ENCODE peak calls at places on chromosomes 12 and 14, in five cellular contexts. One of them, this sample, is unnamed.

GRCh38 chr12:19456176-19456575 is 16.9 kb downstream of the AEBP2 start:
- DNase-seq in adrenal gland: peak; percentile 42
- DNase-seq in pancreas: no peak
- DNase-seq in esophagus muscularis mucosa: no peak
- DNase-seq in HepG2: no peak
- DNase-seq in this sample: no peak

GRCh38 chr14:50820786-50821185 is 10.2 kb downstream of the NIN start:
- DNase-seq in adrenal gland: no peak
- DNase-seq in pancreas: no peak
- DNase-seq in esophagus muscularis mucosa: no peak
- DNase-seq in HepG2: no peak
- DNase-seq in this sample: no peak

GRCh38 chr14:25400607-25401206 is 350.8 kb upstream of the STXBP6 start:
- DNase-seq in adrenal gland: peak; percentile 81
- DNase-seq in pancreas: peak; percentile 17
- DNase-seq in esophagus muscularis mucosa: no peak
- DNase-seq in HepG2: peak; percentile 70
- DNase-seq in this sample: no peak

GRCh38 chr12:83042441-83043215 is 355.9 kb downstream of the TMTC2 start:
- DNase-seq in adrenal gland: peak; percentile 49
- DNase-seq in pancreas: no peak
- DNase-seq in esophagus muscularis mucosa: no peak
- DNase-seq in HepG2: no peak
- DNase-seq in this sample: no peak

GRCh38 chr12:95339086-95339788 is 121.6 kb downstream of the VEZT start:
- DNase-seq in adrenal gland: no peak
- DNase-seq in pancreas: no peak
- DNase-seq in esophagus muscularis mucosa: no peak
- DNase-seq in HepG2: no peak
- DNase-seq in this sample: no peak

GRCh38 chr12:128603573-128604120 is 220.1 kb downstream of the SLC15A4 start:
- DNase-seq in adrenal gland: no peak
- DNase-seq in pancreas: no peak
- DNase-seq in esophagus muscularis mucosa: no peak
- DNase-seq in HepG2: no peak
- DNase-seq in this sample: no peak

GRCh38 chr14:36553650-36554260 is 28.7 kb downstream of the NKX2-8 start:
- DNase-seq in adrenal gland: peak; percentile 36
- DNase-seq in pancreas: no peak
- DNase-seq in esophagus muscularis mucosa: no peak
- DNase-seq in HepG2: peak; percentile 65
- DNase-seq in this sample: no peak

GRCh38 chr14:102899516-102899900 is 23.0 kb upstream of the AMN start:
- DNase-seq in adrenal gland: no peak
- DNase-seq in pancreas: no peak
- DNase-seq in esophagus muscularis mucosa: no peak
- DNase-seq in HepG2: no peak
- DNase-seq in this sample: peak; percentile 15

GRCh38 chr12:83462419-83462818 is 775.7 kb downstream of the TMTC2 start:
- DNase-seq in adrenal gland: no peak
- DNase-seq in pancreas: no peak
- DNase-seq in esophagus muscularis mucosa: no peak
- DNase-seq in HepG2: no peak
- DNase-seq in this sample: no peak

GRCh38 chr14:99570542-99571302 is 33.3 kb downstream of the CCDC85C start:
- DNase-seq in adrenal gland: no peak
- DNase-seq in pancreas: no peak
- DNase-seq in esophagus muscularis mucosa: no peak
- DNase-seq in HepG2: no peak
- DNase-seq in this sample: no peak

GRCh38 chr12:121295123-121295745 is 1.3 kb downstream of the CAMKK2 start:
- DNase-seq in adrenal gland: no peak
- DNase-seq in pancreas: no peak
- DNase-seq in esophagus muscularis mucosa: no peak
- DNase-seq in HepG2: peak; percentile 6
- DNase-seq in this sample: no peak

GRCh38 chr12:24551368-24551767 is 397.5 kb downstream of the BCAT1 start:
- DNase-seq in adrenal gland: no peak
- DNase-seq in pancreas: no peak
- DNase-seq in esophagus muscularis mucosa: no peak
- DNase-seq in HepG2: peak; percentile 44
- DNase-seq in this sample: no peak

GRCh38 chr14:42299692-42300091 is 693.0 kb downstream of the LRFN5 start:
- DNase-seq in adrenal gland: no peak
- DNase-seq in pancreas: no peak
- DNase-seq in esophagus muscularis mucosa: no peak
- DNase-seq in HepG2: no peak
- DNase-seq in this sample: no peak

GRCh38 chr14:50116986-50117385 is 614 bp upstream of the VCPKMT start:
- DNase-seq in adrenal gland: no peak
- DNase-seq in pancreas: no peak
- DNase-seq in esophagus muscularis mucosa: no peak
- DNase-seq in HepG2: no peak
- DNase-seq in this sample: no peak

GRCh38 chr12:40907115-40907521 is 214.9 kb downstream of the CNTN1 start:
- DNase-seq in adrenal gland: no peak
- DNase-seq in pancreas: no peak
- DNase-seq in esophagus muscularis mucosa: no peak
- DNase-seq in HepG2: no peak
- DNase-seq in this sample: no peak

GRCh38 chr12:121530600-121531355 is 50.0 kb downstream of the KDM2B start:
- DNase-seq in adrenal gland: peak; percentile 63
- DNase-seq in pancreas: no peak
- DNase-seq in esophagus muscularis mucosa: peak; percentile 94
- DNase-seq in HepG2: no peak
- DNase-seq in this sample: peak; percentile 33

GRCh38 chr12:9646794-9647622 is 22.5 kb upstream of the CLEC2D start:
- DNase-seq in adrenal gland: no peak
- DNase-seq in pancreas: no peak
- DNase-seq in esophagus muscularis mucosa: no peak
- DNase-seq in HepG2: no peak
- DNase-seq in this sample: no peak

GRCh38 chr14:74511966-74512365 is 18.4 kb downstream of the ISCA2 start:
- DNase-seq in adrenal gland: no peak
- DNase-seq in pancreas: no peak
- DNase-seq in esophagus muscularis mucosa: no peak
- DNase-seq in HepG2: no peak
- DNase-seq in this sample: no peak

GRCh38 chr12:64826234-64826633 is 1.8 kb downstream of the TBC1D30 start:
- DNase-seq in adrenal gland: peak; percentile 83
- DNase-seq in pancreas: peak; percentile 43
- DNase-seq in esophagus muscularis mucosa: peak; percentile 90
- DNase-seq in HepG2: no peak
- DNase-seq in this sample: no peak

GRCh38 chr14:69005432-69006148 is 26.5 kb upstream of the ACTN1 start:
- DNase-seq in adrenal gland: peak; percentile 84
- DNase-seq in pancreas: no peak
- DNase-seq in esophagus muscularis mucosa: peak; percentile 94
- DNase-seq in HepG2: peak; percentile 57
- DNase-seq in this sample: peak; percentile 74

DNA sequence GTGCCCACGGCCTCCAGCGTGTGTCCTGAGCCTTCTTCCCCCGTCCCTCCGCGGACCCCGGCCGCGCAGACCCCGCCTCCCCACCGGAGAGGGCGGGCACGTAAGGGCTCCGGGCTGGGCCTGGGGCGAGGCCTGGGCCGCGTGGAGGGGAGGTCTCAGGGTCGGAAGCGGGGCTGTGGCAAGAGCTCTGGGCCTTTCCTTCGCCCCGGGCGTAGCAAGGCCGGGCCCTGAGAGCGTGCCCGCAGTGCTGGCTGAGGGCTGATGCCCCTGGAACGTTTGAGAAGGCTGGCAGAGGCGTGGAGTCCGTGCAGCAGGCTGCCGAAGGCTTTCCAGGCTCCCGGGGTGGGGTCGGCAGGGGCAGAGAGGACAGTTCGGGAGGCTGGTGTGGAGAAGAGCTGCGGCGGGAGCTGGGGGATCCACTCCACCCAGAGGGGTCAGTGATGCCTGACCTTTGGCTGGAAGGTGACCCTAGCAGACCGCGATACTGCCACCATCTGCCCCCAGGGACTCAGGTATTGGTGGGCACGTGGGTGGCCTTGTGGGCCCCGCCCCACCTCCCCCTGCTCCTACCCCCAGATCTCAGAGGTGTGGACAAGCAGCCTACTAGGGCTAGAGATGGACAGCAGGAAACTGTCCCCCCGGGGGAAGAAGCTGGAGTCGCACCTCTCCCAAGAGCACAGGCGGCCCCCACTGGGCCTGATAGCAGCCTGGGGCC is 545 bp downstream of the TEX22 start:
- DNase-seq in adrenal gland: no peak
- DNase-seq in pancreas: peak; percentile 36
- DNase-seq in esophagus muscularis mucosa: no peak
- DNase-seq in HepG2: peak; percentile 50
- DNase-seq in this sample: no peak
- H3K27ac ChIP-seq in adrenal gland: no peak overlapping the region
- H3K27ac ChIP-seq in pancreas: peak overlapping the region; percentile 81
- H3K27ac ChIP-seq in esophagus muscularis mucosa: peak overlapping the region; percentile 82
- H3K27ac ChIP-seq in HepG2: peak overlapping the region; percentile 86
- H3K27ac ChIP-seq in this sample: peak overlapping the region; percentile 90

DNA sequence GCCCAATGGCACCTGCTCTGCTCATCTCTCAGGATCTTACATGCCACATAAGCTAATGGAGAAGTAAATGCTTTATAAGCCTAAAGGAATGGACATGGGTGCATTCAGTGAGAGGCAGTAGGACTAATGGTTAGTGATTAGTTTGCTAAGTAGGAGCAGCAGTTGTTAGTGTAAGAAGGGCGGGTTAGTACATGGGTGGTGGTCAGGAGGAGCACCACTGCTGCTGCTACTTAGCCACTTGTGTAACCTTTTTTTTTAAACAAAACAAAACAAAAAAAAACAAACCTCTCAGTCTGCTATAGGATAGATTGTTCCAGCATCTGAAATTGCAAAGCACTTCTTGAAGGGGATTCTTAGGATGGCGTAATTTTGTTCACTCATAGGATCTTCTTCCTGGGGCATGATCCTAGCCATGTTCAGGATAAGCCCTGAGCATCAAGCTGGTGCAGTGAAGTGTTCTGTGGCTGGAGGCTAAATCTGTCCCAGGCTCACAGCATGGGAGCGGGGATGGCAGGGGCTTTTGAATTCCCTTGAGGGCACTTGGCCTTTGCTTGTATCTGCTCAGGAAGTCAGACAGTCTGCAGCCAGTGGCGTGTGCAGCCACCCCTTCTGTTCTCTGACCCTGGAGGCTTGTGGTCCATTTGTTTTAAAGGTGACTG is 63.6 kb downstream of the CHST11 start:
- DNase-seq in adrenal gland: no peak
- DNase-seq in pancreas: no peak
- DNase-seq in esophagus muscularis mucosa: no peak
- DNase-seq in HepG2: no peak
- DNase-seq in this sample: no peak
- H3K4me3 ChIP-seq in adrenal gland: no peak overlapping the region
- H3K4me3 ChIP-seq in pancreas: no peak overlapping the region
- H3K4me3 ChIP-seq in esophagus muscularis mucosa: no peak overlapping the region
- H3K4me3 ChIP-seq in HepG2: no peak overlapping the region
- H3K4me3 ChIP-seq in this sample: no peak overlapping the region

GRCh38 chr12:111121840-111122239 is 201.5 kb upstream of the MYL2 start:
- DNase-seq in adrenal gland: no peak
- DNase-seq in pancreas: no peak
- DNase-seq in esophagus muscularis mucosa: no peak
- DNase-seq in HepG2: no peak
- DNase-seq in this sample: no peak
- TF ChIP-seq CTCF in adrenal gland: no peak
- TF ChIP-seq CTCF in pancreas: no peak
- TF ChIP-seq CTCF in esophagus muscularis mucosa: no peak
- TF ChIP-seq CTCF in HepG2: no peak
- TF ChIP-seq CTCF in this sample: no peak

GRCh38 chr12:70070494-70071007 is 172.7 kb upstream of the CNOT2 start:
- DNase-seq in adrenal gland: no peak
- DNase-seq in pancreas: no peak
- DNase-seq in esophagus muscularis mucosa: no peak
- DNase-seq in HepG2: no peak
- DNase-seq in this sample: no peak

GRCh38 chr12:70074510-70074909 is 168.7 kb upstream of the CNOT2 start:
- DNase-seq in adrenal gland: no peak
- DNase-seq in pancreas: no peak
- DNase-seq in esophagus muscularis mucosa: no peak
- DNase-seq in HepG2: no peak
- DNase-seq in this sample: no peak

GRCh38 chr12:70069221-70069811 is 173.9 kb upstream of the CNOT2 start:
- DNase-seq in adrenal gland: no peak
- DNase-seq in pancreas: no peak
- DNase-seq in esophagus muscularis mucosa: no peak
- DNase-seq in HepG2: no peak
- DNase-seq in this sample: no peak

DNA sequence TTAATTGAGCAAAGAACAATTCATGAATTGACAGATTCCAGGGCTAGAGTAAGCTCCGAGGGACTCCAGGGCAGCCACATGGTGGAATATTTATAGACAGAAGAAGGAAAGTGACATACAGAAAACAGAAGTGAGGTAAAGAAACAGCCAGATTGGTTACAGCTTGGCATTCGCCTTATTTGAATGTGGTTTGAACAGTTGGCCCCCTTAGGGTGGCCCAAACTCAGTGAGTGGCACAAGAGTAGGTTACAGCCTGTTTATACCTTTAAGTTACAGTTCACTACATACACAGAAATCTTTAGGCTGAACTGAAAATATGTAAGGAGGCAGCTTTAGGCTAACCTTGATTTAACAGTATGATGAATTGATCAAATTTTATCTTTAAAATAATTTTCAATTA is 174.5 kb upstream of the CNOT2 start:
- DNase-seq in adrenal gland: no peak
- DNase-seq in pancreas: no peak
- DNase-seq in esophagus muscularis mucosa: no peak
- DNase-seq in HepG2: no peak
- DNase-seq in this sample: no peak
- H3K27ac ChIP-seq in adrenal gland: no peak overlapping the region
- H3K27ac ChIP-seq in pancreas: no peak overlapping the region
- H3K27ac ChIP-seq in esophagus muscularis mucosa: no peak overlapping the region
- H3K27ac ChIP-seq in HepG2: no peak overlapping the region
- H3K27ac ChIP-seq in this sample: no peak overlapping the region

GRCh38 chr12:115953031-115953430 is 324.5 kb downstream of the MED13L start:
- DNase-seq in adrenal gland: no peak
- DNase-seq in pancreas: no peak
- DNase-seq in esophagus muscularis mucosa: no peak
- DNase-seq in HepG2: no peak
- DNase-seq in this sample: no peak

GRCh38 chr12:115953450-115953849 is 324.0 kb downstream of the MED13L start:
- DNase-seq in adrenal gland: no peak
- DNase-seq in pancreas: no peak
- DNase-seq in esophagus muscularis mucosa: no peak
- DNase-seq in HepG2: peak; percentile 63
- DNase-seq in this sample: no peak

GRCh38 chr12:115956674-115957073 is 320.8 kb downstream of the MED13L start:
- DNase-seq in adrenal gland: no peak
- DNase-seq in pancreas: no peak
- DNase-seq in esophagus muscularis mucosa: no peak
- DNase-seq in HepG2: no peak
- DNase-seq in this sample: no peak

GRCh38 chr12:115960868-115961802 is 316.4 kb downstream of the MED13L start:
- DNase-seq in adrenal gland: no peak
- DNase-seq in pancreas: no peak
- DNase-seq in esophagus muscularis mucosa: no peak
- DNase-seq in HepG2: no peak
- DNase-seq in this sample: no peak

GRCh38 chr12:115956236-115956635 is 321.3 kb downstream of the MED13L start:
- DNase-seq in adrenal gland: no peak
- DNase-seq in pancreas: no peak
- DNase-seq in esophagus muscularis mucosa: no peak
- DNase-seq in HepG2: no peak
- DNase-seq in this sample: no peak
- H3K4me3 ChIP-seq in adrenal gland: no peak overlapping the region
- H3K4me3 ChIP-seq in pancreas: no peak overlapping the region
- H3K4me3 ChIP-seq in esophagus muscularis mucosa: no peak overlapping the region
- H3K4me3 ChIP-seq in HepG2: no peak overlapping the region
- H3K4me3 ChIP-seq in this sample: no peak overlapping the region

This sample was measured in breast epithelium.